ENCODE peak calls at places on chromosomes 1 and 21, in six cellular contexts. J is A673, I is neural progenitor cell, U is left ventricle myocardium inferior, C is heart right ventricle, Y is PC-3. W is an unnamed sample.
A peak's percentile ranks its signal among the peaks of the same experiment; 100 is the strongest.

GRCh38 chr1:22494943-22495579 is 43.4 kb downstream of the ZBTB40 start:
- DNase-seq in C (no peak), I (no peak), U (no peak), Y (no peak), J (no peak), W (no peak)

GRCh38 chr1:248686815-248687214 is 15.8 kb downstream of the OR14I1 start:
- DNase-seq in U (no peak), Y (peak; percentile 66), J (peak; percentile 55), C (no peak), I (no peak), W (no peak)

GRCh38 chr21:33840771-33841170 is 74.8 kb downstream of the ATP5PO start:
- DNase-seq in Y (no peak), C (no peak), U (no peak), J (no peak), I (no peak), W (no peak)

GRCh38 chr21:7952648-7953047 is 2568.7 kb upstream of the TPTE start:
- DNase-seq in J (no peak), Y (no peak), I (no peak), U (no peak), C (no peak), W (no peak)

GRCh38 chr1:6801998-6802397 is 16.7 kb downstream of the CAMTA1 start:
- DNase-seq in C (no peak), Y (peak; percentile 27), I (no peak), J (no peak), U (no peak), W (no peak)

GRCh38 chr1:98388431-98388830 is 273.1 kb upstream of the SNX7 start:
- DNase-seq in I (no peak), U (no peak), J (peak; percentile 86), C (no peak), Y (peak; percentile 87), W (peak; percentile 34)

GRCh38 chr1:84078824-84079167 is 65.3 kb upstream of the PRKACB start:
- DNase-seq in Y (no peak), I (no peak), J (no peak), U (no peak), C (no peak), W (no peak)

GRCh38 chr1:9086060-9086459 is 16.6 kb upstream of the SLC2A5 start:
- DNase-seq in J (no peak), C (no peak), U (no peak), I (no peak), Y (no peak), W (no peak)

GRCh38 chr1:114112775-114113174 is 40.9 kb downstream of the SYT6 start:
- DNase-seq in C (no peak), Y (no peak), J (peak; percentile 64), I (no peak), U (no peak), W (no peak)

GRCh38 chr1:114111731-114112661 is 41.7 kb downstream of the SYT6 start:
- DNase-seq in C (no peak), U (no peak), I (no peak), Y (no peak), J (peak; percentile 71), W (no peak)

GRCh38 chr1:114108741-114109255 is 44.9 kb downstream of the SYT6 start:
- DNase-seq in U (no peak), J (peak; percentile 90), Y (no peak), C (no peak), I (no peak), W (no peak)

GRCh38 chr1:114107474-114108175 is 46.0 kb downstream of the SYT6 start:
- DNase-seq in Y (no peak), J (no peak), U (no peak), C (no peak), I (no peak), W (no peak)

DNA sequence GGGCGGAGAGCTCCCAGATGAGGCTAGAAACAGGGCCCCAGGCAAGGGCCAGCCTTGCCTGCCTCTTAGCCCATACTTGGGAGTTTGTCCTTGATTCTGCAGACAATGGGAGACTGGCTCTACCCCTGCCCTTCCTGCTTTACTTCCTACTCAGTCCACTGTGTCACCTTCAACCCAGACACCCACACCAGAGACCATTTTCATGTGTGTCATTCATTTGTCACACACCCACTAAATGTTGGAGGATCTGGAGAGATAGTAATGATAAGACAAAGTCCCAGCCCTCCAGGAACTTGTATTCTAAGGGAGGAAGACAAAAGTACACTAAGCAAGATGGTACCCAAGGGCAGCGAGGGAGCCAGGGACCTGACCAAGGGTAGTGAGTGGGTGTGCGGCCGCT is 43.7 kb downstream of the SYT6 start:
- DNase-seq in Y (no peak), J (no peak), C (no peak), U (no peak), I (no peak), W (no peak)
- TF ChIP-seq CTCF in Y (no peak), J (no peak), C (no peak), U (no peak), I (no peak), W (no peak)

GRCh38 chr1:3066250-3066711 is 2.7 kb upstream of the PRDM16 start:
- DNase-seq in J (no peak), I (peak; percentile 68), U (peak; percentile 67), Y (peak; percentile 16), C (peak; percentile 71), W (no peak)

GRCh38 chr1:3068400-3069361 is at the start of gene PRDM16:
- DNase-seq in U (peak; percentile 51), Y (peak; percentile 61), I (peak; percentile 89), J (peak; percentile 57), C (no peak), W (no peak)

GRCh38 chr1:3067301-3067670 is 1.7 kb upstream of the PRDM16 start:
- DNase-seq in C (no peak), J (no peak), Y (no peak), U (peak; percentile 12), I (no peak), W (no peak)

GRCh38 chr1:3066826-3067225 is 2.2 kb upstream of the PRDM16 start:
- DNase-seq in I (no peak), Y (no peak), U (peak; percentile 13), C (no peak), J (no peak), W (no peak)

DNA sequence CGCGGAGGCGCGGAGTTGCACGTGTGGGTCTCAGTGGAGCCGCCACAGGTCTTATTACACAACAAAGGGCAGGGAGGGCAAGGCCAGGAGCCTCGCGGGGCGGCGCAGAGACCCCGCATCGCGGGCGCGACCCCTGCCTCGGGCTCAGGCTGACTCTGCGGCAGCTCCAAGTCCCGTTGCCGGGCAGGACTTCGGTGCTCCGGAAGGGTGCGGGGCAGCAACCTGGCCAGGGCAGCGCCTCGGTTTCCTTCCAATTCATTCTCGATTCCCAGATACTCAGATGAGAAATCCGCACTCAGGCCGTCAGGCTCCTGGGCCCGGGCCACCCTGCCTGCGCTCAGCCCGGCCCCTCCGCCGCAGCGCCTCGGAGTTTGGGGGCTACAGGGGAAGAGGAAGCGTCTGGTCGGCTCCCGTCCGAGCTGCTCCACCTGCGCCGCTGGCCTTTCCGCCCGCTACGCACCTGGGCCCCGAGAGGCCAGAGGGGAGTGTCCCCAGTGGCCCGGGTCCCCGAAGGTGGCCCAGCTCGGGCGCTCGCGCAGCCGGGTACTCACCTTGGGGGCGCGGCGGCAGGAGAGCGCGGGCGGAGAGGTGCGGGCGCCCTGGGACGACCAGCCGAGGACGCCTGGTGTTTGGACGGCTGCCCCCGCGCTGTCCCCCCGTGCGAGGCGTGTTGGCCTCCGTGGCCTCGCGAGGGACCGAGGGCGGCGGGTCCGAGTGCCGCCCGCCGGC is 1.2 kb upstream of the PRDM16 start:
- DNase-seq in Y (no peak), U (peak; percentile 20), J (no peak), C (no peak), I (peak; percentile 49), W (no peak)
- H3K27me3 ChIP-seq in Y (peaks cover 87% of the 10 kb centered on the region), U (peaks cover 92% of the 10 kb centered on the region), J (peaks cover 92% of the 10 kb centered on the region), C (peaks cover 81% of the 10 kb centered on the region), I (peaks cover 96% of the 10 kb centered on the region), W (peaks cover 53% of the 10 kb centered on the region)

GRCh38 chr1:47445823-47446567 is 8.2 kb downstream of the FOXD2 start:
- DNase-seq in C (no peak), I (no peak), U (no peak), Y (no peak), J (no peak), W (no peak)

GRCh38 chr1:47450606-47451005 is 12.8 kb downstream of the FOXD2 start:
- DNase-seq in J (no peak), U (no peak), Y (no peak), C (no peak), I (no peak), W (no peak)

GRCh38 chr1:47448462-47449233 is 10.8 kb downstream of the FOXD2 start:
- DNase-seq in C (no peak), I (no peak), Y (no peak), J (no peak), U (no peak), W (no peak)

GRCh38 chr1:47452426-47452825 is 14.6 kb downstream of the FOXD2 start:
- DNase-seq in I (peak; percentile 38), J (no peak), U (no peak), Y (no peak), C (no peak), W (no peak)

GRCh38 chr1:47449702-47450552 is 12.1 kb downstream of the FOXD2 start:
- DNase-seq in I (peak; percentile 78), C (peak; percentile 40), U (peak; percentile 31), J (no peak), Y (peak; percentile 43), W (no peak)
- TF ChIP-seq CTCF in I (peak; percentile 71), C (peak; percentile 13), U (peak; percentile 57), J (peak; percentile 58), Y (peak; percentile 69), W (peak; percentile 38)

GRCh38 chr1:203114202-203114601 is 13.3 kb upstream of the ADORA1 start:
- DNase-seq in Y (no peak), J (no peak), C (no peak), U (no peak), I (no peak), W (no peak)

GRCh38 chr1:203121186-203122015 is 6.1 kb upstream of the ADORA1 start:
- DNase-seq in C (no peak), U (no peak), Y (no peak), I (no peak), J (no peak), W (no peak)

GRCh38 chr1:203116048-203116810 is 11.3 kb upstream of the ADORA1 start:
- DNase-seq in Y (no peak), C (no peak), U (no peak), J (no peak), I (no peak), W (no peak)

GRCh38 chr1:203120325-203121138 is 7.0 kb upstream of the ADORA1 start:
- DNase-seq in I (no peak), J (no peak), U (no peak), Y (no peak), C (no peak), W (no peak)

DNA sequence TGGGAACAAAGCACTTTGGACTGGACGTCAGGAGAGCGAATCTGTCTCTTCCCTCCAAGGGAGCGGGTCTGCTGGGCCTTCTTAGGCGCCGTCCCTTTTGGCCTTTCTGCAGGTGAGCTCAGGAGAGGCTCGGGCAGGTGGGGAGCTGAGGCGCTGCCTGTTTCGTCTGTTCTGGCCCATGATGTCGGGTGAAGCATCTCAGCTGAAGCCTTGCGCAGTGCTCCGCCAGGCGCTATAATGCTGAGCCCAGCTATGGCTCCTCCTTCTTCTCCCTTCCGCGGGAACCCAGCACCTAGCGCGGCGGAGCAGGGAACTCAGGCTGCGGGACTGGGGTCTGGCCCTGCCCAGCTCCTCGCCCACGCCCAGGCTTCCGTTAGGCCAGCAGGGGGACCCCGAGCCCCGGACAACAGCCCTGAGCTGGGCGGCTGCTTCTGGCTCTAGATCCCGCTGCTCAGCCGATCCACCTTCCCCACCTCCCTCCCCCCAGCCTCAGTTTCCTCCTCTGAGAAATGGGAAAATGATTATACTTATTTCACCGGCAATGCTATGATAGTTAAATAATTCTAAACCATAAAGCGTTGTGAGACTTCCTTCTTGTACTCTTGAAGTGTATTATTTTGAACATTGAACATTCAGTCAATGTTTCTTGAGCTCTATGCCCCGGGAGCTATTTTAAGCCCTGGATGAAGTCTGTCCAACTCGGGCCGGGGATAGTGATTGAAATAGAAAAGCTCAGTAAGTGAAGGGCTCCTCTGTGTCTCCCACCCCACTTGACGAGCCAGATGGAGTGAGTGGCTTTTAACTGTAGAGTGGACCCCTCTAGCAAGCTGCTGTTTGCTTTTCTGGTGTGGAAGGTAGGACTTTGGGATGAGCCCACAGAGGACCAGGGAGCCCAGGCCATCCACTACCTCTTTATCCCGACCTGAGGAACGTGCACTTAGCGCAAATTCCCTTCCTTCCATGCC is 9.6 kb upstream of the ADORA1 start:
- DNase-seq in J (peak; percentile 74), U (peak; percentile 74), Y (peak; percentile 70), C (peak; percentile 81), I (peak; percentile 93), W (no peak)
- H3K27me3 ChIP-seq in J (peaks cover 45% of the 10 kb centered on the region), U (peaks cover 69% of the 10 kb centered on the region), Y (peaks cover 54% of the 10 kb centered on the region), C (peaks cover 36% of the 10 kb centered on the region), I (peaks cover 48% of the 10 kb centered on the region), W (peaks cover 38% of the 10 kb centered on the region)